ENCODE peak calls at places on chromosomes 16 and 17, in six cellular contexts. R is tibial artery; Z is CD8-positive, alpha-beta T cell; M is heart left ventricle; Y is Peyer's patch; K is A549. Q is an unnamed sample.

GRCh38 chr17:68248886-68249872 is 1.3 kb downstream of the AMZ2 start:
- DNase-seq in R (no peak), Z (no peak), M (no peak), Y (peak; percentile 40), K (no peak), Q (no peak)

GRCh38 chr16:3479654-3480216 is 15.6 kb downstream of the C16orf90 start:
- DNase-seq in R (no peak), Z (no peak), M (no peak), Y (no peak), K (no peak), Q (no peak)

GRCh38 chr16:5415123-5415522 is 317.5 kb upstream of the EEF2KMT start:
- DNase-seq in R (no peak), Z (no peak), M (no peak), Y (no peak), K (no peak), Q (no peak)

GRCh38 chr17:52064791-52065211 is 93.7 kb downstream of the CA10 start:
- DNase-seq in R (no peak), Z (no peak), M (no peak), Y (no peak), K (no peak), Q (no peak)

GRCh38 chr17:74465378-74466110 is 890 bp upstream of the CD300A start:
- DNase-seq in R (no peak), Z (no peak), M (no peak), Y (no peak), K (no peak), Q (no peak)

GRCh38 chr17:78953356-78954350 is 26.1 kb downstream of the LGALS3BP start:
- DNase-seq in R (no peak), Z (no peak), M (no peak), Y (no peak), K (no peak), Q (no peak)

GRCh38 chr16:26510924-26511323 is 555.8 kb upstream of the C16orf82 start:
- DNase-seq in R (no peak), Z (no peak), M (no peak), Y (no peak), K (no peak), Q (no peak)

GRCh38 chr16:23510154-23510914 is at the start of gene GGA2:
- DNase-seq in R (peak; percentile 78), Z (peak; percentile 73), M (peak; percentile 89), Y (peak; percentile 85), K (peak; percentile 80), Q (peak; percentile 82)

DNA sequence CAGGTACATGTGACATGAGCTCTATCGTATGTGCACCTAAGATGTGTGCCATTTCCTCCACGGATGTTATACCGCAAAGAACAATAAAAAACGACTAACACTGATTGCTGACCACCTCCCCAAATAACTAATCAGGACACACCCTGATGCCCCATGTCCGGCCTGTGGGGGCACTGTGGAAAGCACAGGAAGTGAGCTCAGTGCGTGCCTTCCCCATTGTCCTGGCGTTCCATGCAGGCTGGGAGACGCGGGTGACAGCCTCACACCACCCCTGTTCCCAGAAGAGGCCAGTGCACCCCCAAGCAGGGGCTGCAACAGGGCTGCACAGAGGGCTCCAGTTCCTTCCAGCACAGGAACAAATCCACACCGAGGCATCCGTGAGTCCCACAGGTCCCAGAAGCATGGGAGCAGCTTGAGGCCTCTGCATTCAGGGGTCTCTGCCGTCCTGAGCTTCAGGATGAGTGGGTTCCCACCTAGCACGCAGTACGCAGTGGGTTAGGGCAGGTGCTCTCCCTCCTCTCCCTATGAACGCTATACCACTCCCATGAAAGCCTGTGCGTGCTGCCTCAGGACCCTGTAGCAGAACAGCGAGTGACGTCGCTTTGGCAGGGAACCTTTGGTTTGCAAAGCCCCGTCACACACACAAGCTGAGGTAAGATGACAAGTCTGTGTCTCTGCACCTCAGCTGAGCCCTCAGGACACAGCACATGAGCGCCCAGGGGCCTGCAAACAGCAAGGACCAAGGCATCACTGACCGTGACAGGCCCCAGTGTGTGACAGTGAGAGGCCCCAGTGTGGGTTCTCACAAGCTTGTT is 117.7 kb downstream of the ZNF778 start:
- DNase-seq in R (no peak), Z (no peak), M (no peak), Y (no peak), K (no peak), Q (peak; percentile 28)
- H3K4me1 ChIP-seq in R (peaks cover 36% of the 10 kb centered on the region), Z (peaks cover 79% of the 10 kb centered on the region), M (peaks cover 72% of the 10 kb centered on the region), Y (peaks cover 3% of the 10 kb centered on the region), K (peaks cover 63% of the 10 kb centered on the region), Q (peaks cover 84% of the 10 kb centered on the region)

GRCh38 chr16:85986931-85987749 is 88.2 kb downstream of the IRF8 start:
- DNase-seq in R (no peak), Z (peak; percentile 27), M (no peak), Y (no peak), K (no peak), Q (no peak)
- TF ChIP-seq CTCF in R (no peak), Z (peak; percentile 66), M (peak; percentile 25), Y (peak; percentile 62), K (peak; percentile 50), Q (no peak)

DNA sequence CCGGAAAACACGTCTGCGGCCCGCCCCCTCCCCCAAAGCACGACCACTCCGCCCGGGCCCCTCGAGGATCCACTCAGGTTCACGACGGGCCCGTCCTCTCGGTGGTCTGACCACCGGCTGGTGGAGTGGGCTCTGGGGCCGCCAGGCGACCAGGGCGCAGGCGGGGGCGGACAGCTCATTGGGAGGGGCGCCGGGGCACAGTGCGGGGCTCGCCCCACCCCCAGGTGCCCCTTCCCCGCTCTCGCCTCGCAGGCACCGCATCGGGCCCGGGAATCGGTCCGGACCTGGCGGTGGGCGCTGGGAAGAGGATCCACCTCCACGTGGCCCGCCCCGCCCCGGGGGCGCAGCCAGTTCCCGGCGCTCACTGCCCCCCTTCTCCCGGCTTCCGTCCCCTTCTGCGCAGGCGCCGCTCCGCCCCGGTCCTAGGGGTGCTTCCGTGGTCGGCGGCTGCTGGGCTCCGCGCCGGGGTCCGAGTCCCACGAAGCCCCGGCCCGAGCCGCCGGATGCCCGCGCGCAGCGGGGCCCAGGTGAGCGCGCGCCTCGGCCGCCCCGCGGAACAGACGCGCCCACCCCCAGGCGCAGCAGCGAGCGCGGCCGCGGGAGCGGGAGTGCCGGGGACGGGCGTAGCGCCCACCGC is at the start of gene MPG:
- DNase-seq in R (peak; percentile 84), Z (peak; percentile 73), M (peak; percentile 93), Y (peak; percentile 85), K (peak; percentile 77), Q (peak; percentile 80)
- H3K4me1 ChIP-seq in R (peaks cover 66% of the 10 kb centered on the region), Z (peaks cover 26% of the 10 kb centered on the region), M (peaks cover 60% of the 10 kb centered on the region), Y (no peaks in the 10 kb centered on the region), K (peaks cover 30% of the 10 kb centered on the region), Q (peaks cover 44% of the 10 kb centered on the region)

DNA sequence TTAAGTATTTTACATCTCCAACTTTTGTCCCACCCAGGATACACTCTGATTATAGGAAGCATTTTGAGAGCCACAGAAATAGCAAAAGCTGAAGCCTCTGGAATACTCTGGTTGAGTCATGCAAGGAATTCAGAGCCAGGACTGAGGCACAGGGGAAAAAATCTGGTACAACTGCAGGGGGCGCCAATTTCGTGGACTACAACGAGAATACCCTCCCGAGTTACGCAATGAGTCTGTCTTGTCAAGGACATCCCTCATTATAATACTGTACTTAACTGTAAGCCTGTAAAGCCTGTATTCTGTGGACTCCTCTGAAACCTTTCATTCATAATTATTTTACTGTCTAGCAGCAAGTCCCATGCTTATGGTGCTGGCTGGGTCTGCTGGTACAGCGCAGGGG is 7.8 kb downstream of the HOXB1 start:
- DNase-seq in R (no peak), Z (no peak), M (no peak), Y (no peak), K (peak; percentile 48), Q (no peak)
- TF ChIP-seq CTCF in R (no peak), Z (no peak), M (no peak), Y (no peak), K (peak; percentile 39), Q (no peak)

DNA sequence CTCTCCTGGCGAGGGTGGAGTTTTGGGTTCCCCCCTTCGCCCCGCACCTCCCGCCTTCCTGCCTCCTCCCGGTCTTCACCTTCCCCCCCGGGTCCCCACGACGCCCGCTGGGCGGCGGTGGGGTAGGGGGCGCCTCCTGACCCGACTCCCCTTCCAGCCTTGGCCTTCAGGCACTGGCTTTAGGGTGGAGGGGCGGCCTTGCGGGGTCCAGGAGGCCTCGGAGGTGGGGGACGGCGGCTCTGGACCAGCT is 2.4 kb downstream of the SLC16A3 start:
- DNase-seq in R (no peak), Z (no peak), M (no peak), Y (no peak), K (no peak), Q (no peak)
- H3K4me1 ChIP-seq in R (peaks cover 45% of the 10 kb centered on the region), Z (peaks cover 46% of the 10 kb centered on the region), M (peaks cover 40% of the 10 kb centered on the region), Y (no peaks in the 10 kb centered on the region), K (peaks cover 54% of the 10 kb centered on the region), Q (peaks cover 58% of the 10 kb centered on the region)

GRCh38 chr17:17591408-17592265 is at the start of gene PEMT:
- DNase-seq in R (peak; percentile 98), Z (peak; percentile 88), M (peak; percentile 97), Y (peak; percentile 96), K (peak; percentile 100), Q (peak; percentile 98)
- TF ChIP-seq CTCF in R (no peak), Z (no peak), M (no peak), Y (no peak), K (no peak), Q (no peak)

GRCh38 chr16:57084996-57085395 is 7.4 kb upstream of the CPNE2 start:
- DNase-seq in R (no peak), Z (no peak), M (no peak), Y (no peak), K (no peak), Q (no peak)
- H3K4me1 ChIP-seq in R (no peaks in the 10 kb centered on the region), Z (peaks cover 11% of the 10 kb centered on the region), M (peaks cover 6% of the 10 kb centered on the region), Y (no peaks in the 10 kb centered on the region), K (no peaks in the 10 kb centered on the region), Q (no peaks in the 10 kb centered on the region)

DNA sequence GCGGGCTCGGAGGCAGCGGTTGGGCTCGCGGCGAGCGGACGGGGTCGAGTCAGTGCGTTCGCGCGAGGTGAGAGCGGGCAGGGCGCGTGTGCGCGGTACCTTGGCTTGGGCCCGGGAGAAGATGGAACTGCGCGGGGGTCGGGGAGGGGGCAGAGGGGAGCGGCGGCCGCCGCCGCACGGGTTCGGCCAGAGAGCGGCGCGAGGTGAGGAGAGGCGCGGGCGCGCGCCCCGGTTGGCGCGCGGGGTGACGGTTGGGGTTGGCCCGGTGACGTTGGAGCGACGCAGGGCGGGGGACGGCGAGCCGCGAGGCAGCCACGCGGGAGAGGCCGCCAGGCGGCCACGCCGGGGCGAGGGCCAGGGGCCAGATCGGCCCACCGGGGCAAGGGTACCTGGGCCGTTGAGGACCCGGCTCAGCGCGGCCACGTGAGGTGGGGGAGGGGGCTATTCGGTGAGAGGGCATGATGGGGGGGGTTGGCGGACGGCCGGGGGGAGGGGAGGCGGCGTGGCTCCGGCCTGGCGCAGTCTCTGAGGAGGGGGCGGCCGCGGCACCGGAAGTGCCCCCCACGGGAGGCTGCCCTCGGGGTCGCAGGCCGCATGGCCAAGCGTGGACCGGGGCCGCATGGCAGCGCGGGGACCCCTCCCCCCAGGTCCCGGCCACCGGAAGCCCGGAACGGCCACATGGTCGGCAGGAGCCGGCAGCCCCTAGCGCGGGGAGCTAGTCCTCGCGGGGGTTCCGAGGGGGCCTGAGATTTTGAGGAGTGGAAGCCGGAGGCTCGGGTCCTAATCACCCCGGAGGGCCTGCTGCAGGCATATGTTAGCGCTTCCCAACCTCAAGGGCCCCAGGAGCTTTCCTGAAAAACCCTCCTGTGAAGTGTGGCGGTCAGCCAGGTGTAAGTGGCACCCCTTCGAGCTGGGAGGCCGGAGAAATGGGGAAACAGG is 527 bp downstream of the EIF5A start:
- DNase-seq in R (no peak), Z (peak; percentile 34), M (peak; percentile 68), Y (no peak), K (peak; percentile 52), Q (peak; percentile 66)
- TF ChIP-seq CTCF in R (peak; percentile 11), Z (no peak), M (no peak), Y (peak; percentile 10), K (no peak), Q (no peak)